ENCODE peak calls at places on chromosomes 3 and 15, in five cellular contexts. L is sciatic nerve, H is A673, U is B cell, S is HTR-8/SVneo. Z is an unnamed sample.

GRCh38 chr15:38648116-38648843 is 83.7 kb upstream of the RASGRP1 start:
- DNase-seq in L (no peak), H (no peak), U (peak), S (no peak), Z (peak)

GRCh38 chr15:48696627-48697312 is 51.3 kb upstream of the FBN1 start:
- DNase-seq in L (no peak), H (peak), U (no peak), S (no peak), Z (peak)

GRCh38 chr15:76936671-76937070 is 5.1 kb downstream of the RCN2 start:
- DNase-seq in L (no peak), H (no peak), U (no peak), S (no peak), Z (peak)

GRCh38 chr15:59996498-59997041 is 7.5 kb upstream of the FOXB1 start:
- DNase-seq in L (no peak), H (no peak), U (no peak), S (no peak), Z (no peak)

GRCh38 chr15:91491131-91491950 is 362.2 kb upstream of the SLCO3A1 start:
- DNase-seq in L (no peak), H (no peak), U (no peak), S (no peak), Z (no peak)

GRCh38 chr3:94612631-94613030 is 549.8 kb downstream of the NSUN3 start:
- DNase-seq in L (no peak), H (no peak), U (no peak), S (no peak), Z (no peak)

GRCh38 chr3:20648921-20649381 is 462.9 kb upstream of the SGO1 start:
- DNase-seq in L (no peak), H (no peak), U (no peak), S (no peak), Z (peak)

GRCh38 chr15:87733005-87733404 is 523.5 kb downstream of the NTRK3 start:
- DNase-seq in L (no peak), H (no peak), U (no peak), S (no peak), Z (peak)

GRCh38 chr15:25763206-25763880 is 99.8 kb downstream of the ATP10A start:
- DNase-seq in L (no peak), H (no peak), U (no peak), S (no peak), Z (no peak)

GRCh38 chr15:45635191-45635638 is 386 bp downstream of the SQOR start:
- DNase-seq in L (peak), H (peak), U (peak), S (no peak), Z (peak)

GRCh38 chr3:149792485-149793270 is at the start of gene ANKUB1:
- DNase-seq in L (no peak), H (no peak), U (no peak), S (no peak), Z (no peak)

GRCh38 chr3:40971191-40972168 is 227.8 kb upstream of the CTNNB1 start:
- DNase-seq in L (peak), H (no peak), U (peak), S (peak), Z (peak)

GRCh38 chr15:82933576-82933975 is 18.9 kb downstream of the HOMER2 start:
- DNase-seq in L (no peak), H (no peak), U (no peak), S (no peak), Z (no peak)

GRCh38 chr3:196274585-196274984 is 12.9 kb downstream of the PCYT1A start:
- DNase-seq in L (no peak), H (no peak), U (no peak), S (no peak), Z (no peak)

GRCh38 chr15:75721923-75722870 is 9.5 kb upstream of the CSPG4 start:
- DNase-seq in L (no peak), H (no peak), U (no peak), S (no peak), Z (no peak)

GRCh38 chr3:17151598-17152373 is 267.0 kb downstream of the PLCL2 start:
- DNase-seq in L (no peak), H (no peak), U (peak), S (no peak), Z (no peak)

GRCh38 chr3:171066216-171066615 is 39.7 kb upstream of the SLC2A2 start:
- DNase-seq in L (no peak), H (no peak), U (no peak), S (no peak), Z (no peak)

GRCh38 chr15:81235781-81236507 is 39.3 kb downstream of the IL16 start:
- DNase-seq in L (no peak), H (no peak), U (no peak), S (peak), Z (peak)

GRCh38 chr3:61466357-61466756 is 95.0 kb upstream of the PTPRG start:
- DNase-seq in L (no peak), H (no peak), U (no peak), S (no peak), Z (no peak)

GRCh38 chr15:64216722-64217428 is 54.1 kb upstream of the PPIB start:
- DNase-seq in L (no peak), H (no peak), U (no peak), S (no peak), Z (peak)

GRCh38 chr15:52448010-52448890 is 80.4 kb downstream of the MYO5A start:
- DNase-seq in L (no peak), H (peak), U (no peak), S (no peak), Z (no peak)

GRCh38 chr15:82832601-82833209 is 23.3 kb downstream of the WHAMM start:
- DNase-seq in L (no peak), H (peak), U (no peak), S (peak), Z (peak)

GRCh38 chr15:38251726-38252480 is 733 bp upstream of the SPRED1 start:
- DNase-seq in L (peak), H (peak), U (peak), S (peak), Z (peak)

GRCh38 chr3:89000886-89001285 is 106.5 kb upstream of the EPHA3 start:
- DNase-seq in L (no peak), H (peak), U (no peak), S (no peak), Z (peak)

GRCh38 chr3:135169651-135170050 is 374.6 kb downstream of the EPHB1 start:
- DNase-seq in L (no peak), H (no peak), U (no peak), S (no peak), Z (no peak)

GRCh38 chr3:46990573-46991374 is 11.3 kb downstream of the NBEAL2 start:
- DNase-seq in L (no peak), H (no peak), U (peak), S (no peak), Z (no peak)

GRCh38 chr15:69082041-69082502 is 67.6 kb downstream of the NOX5 start:
- DNase-seq in L (no peak), H (peak), U (no peak), S (no peak), Z (peak)

GRCh38 chr15:45201557-45202246 is 13.9 kb upstream of the SHF start:
- DNase-seq in L (no peak), H (no peak), U (no peak), S (no peak), Z (no peak)

GRCh38 chr3:127534564-127534963 is 56.0 kb downstream of the TPRA1 start:
- DNase-seq in L (no peak), H (no peak), U (no peak), S (no peak), Z (no peak)

GRCh38 chr3:63611382-63611781 is 41.1 kb upstream of the SNTN start:
- DNase-seq in L (no peak), H (no peak), U (no peak), S (no peak), Z (no peak)

GRCh38 chr15:95095250-95095649 is 863.9 kb downstream of the MCTP2 start:
- DNase-seq in L (no peak), H (no peak), U (no peak), S (no peak), Z (no peak)

GRCh38 chr15:77130315-77130930 is 59.5 kb upstream of the TSPAN3 start:
- DNase-seq in L (no peak), H (no peak), U (no peak), S (no peak), Z (no peak)

GRCh38 chr3:113648524-113648923 is 47.9 kb downstream of the USF3 start:
- DNase-seq in L (no peak), H (no peak), U (no peak), S (no peak), Z (no peak)

GRCh38 chr3:173725507-173725906 is 328.0 kb downstream of the NLGN1 start:
- DNase-seq in L (no peak), H (no peak), U (no peak), S (no peak), Z (no peak)

GRCh38 chr3:151410891-151411559 is 26.5 kb upstream of the P2RY12 start:
- DNase-seq in L (no peak), H (no peak), U (no peak), S (no peak), Z (peak)

GRCh38 chr3:196272826-196273225 is 14.7 kb downstream of the PCYT1A start:
- DNase-seq in L (no peak), H (no peak), U (no peak), S (no peak), Z (no peak)

GRCh38 chr15:52528465-52529288 is at the start of gene MYO5A:
- DNase-seq in L (peak), H (peak), U (peak), S (peak), Z (peak)

GRCh38 chr15:78212546-78213424 is 21.6 kb downstream of the ACSBG1 start:
- DNase-seq in L (peak), H (peak), U (no peak), S (peak), Z (peak)